ENCODE peak calls at places on chromosomes 1 and 21, in eight cellular contexts. H is effector memory CD4-positive, alpha-beta T cell; F is AG09309; V is tibial artery; U is CD8-positive, alpha-beta T cell; L is SJSA1; G is astrocyte of the spinal cord; E is AG04450. W is an unnamed sample.

GRCh38 chr1:63326473-63327380 is 4.4 kb downstream of the FOXD3 start:
- DNase-seq in H (no peak), E (no peak), U (no peak), F (no peak), V (no peak), L (no peak), G (no peak), W (no peak)

GRCh38 chr1:201676061-201676644 is 137.2 kb downstream of the NAV1 start:
- DNase-seq in L (no peak), H (no peak), G (peak), V (no peak), U (no peak), F (no peak), E (no peak), W (no peak)

GRCh38 chr1:44242761-44243160 is 29.5 kb downstream of the DMAP1 start:
- DNase-seq in E (no peak), L (no peak), V (no peak), F (no peak), G (no peak), U (no peak), H (no peak), W (no peak)

GRCh38 chr1:227788279-227789041 is 27.0 kb upstream of the PRSS38 start:
- DNase-seq in E (no peak), V (peak), G (peak), L (peak), F (no peak), U (no peak), H (no peak), W (no peak)

GRCh38 chr1:207925210-207925609 is 14.3 kb upstream of the CD34 start:
- DNase-seq in H (no peak), E (no peak), V (peak), U (no peak), L (no peak), F (no peak), G (peak), W (no peak)

GRCh38 chr1:192545781-192546521 is 29.6 kb upstream of the RGS1 start:
- DNase-seq in F (no peak), V (no peak), G (no peak), H (no peak), U (no peak), E (no peak), L (no peak), W (no peak)

GRCh38 chr1:204578867-204579664 is 62.9 kb downstream of the MDM4 start:
- DNase-seq in H (no peak), U (no peak), F (no peak), V (no peak), E (no peak), L (no peak), G (no peak), W (no peak)

GRCh38 chr1:44270666-44271628 is 57.7 kb downstream of the DMAP1 start:
- DNase-seq in G (no peak), E (no peak), U (no peak), L (no peak), F (no peak), H (no peak), V (no peak), W (no peak)

GRCh38 chr21:33199516-33200217 is 30.1 kb upstream of the IFNAR2 start:
- DNase-seq in U (peak), G (peak), E (peak), H (peak), V (peak), F (peak), L (peak), W (peak)

GRCh38 chr1:185373813-185374524 is 56.9 kb upstream of the IVNS1ABP start:
- DNase-seq in G (peak), H (no peak), V (peak), U (no peak), F (no peak), L (peak), E (no peak), W (peak)

GRCh38 chr21:42164064-42164789 is 54.7 kb upstream of the ABCG1 start:
- DNase-seq in U (peak), H (peak), G (no peak), F (no peak), E (no peak), V (peak), L (peak), W (no peak)

GRCh38 chr1:233393084-233393840 is 65.7 kb downstream of the MAP3K21 start:
- DNase-seq in G (no peak), U (no peak), E (no peak), H (no peak), V (no peak), F (no peak), L (no peak), W (no peak)

GRCh38 chr21:46109251-46110221 is 11.6 kb downstream of the COL6A2 start:
- DNase-seq in U (peak), V (no peak), G (no peak), F (no peak), L (peak), H (no peak), E (no peak), W (no peak)

GRCh38 chr1:79460773-79461436 is 454.4 kb upstream of the ADGRL4 start:
- DNase-seq in F (no peak), L (no peak), G (no peak), H (no peak), V (no peak), E (no peak), U (no peak), W (no peak)

GRCh38 chr1:226948996-226949395 is 8.9 kb downstream of the COQ8A start:
- DNase-seq in L (no peak), E (no peak), G (no peak), U (no peak), V (no peak), H (no peak), F (no peak), W (no peak)

GRCh38 chr1:246155923-246156322 is 351.2 kb downstream of the SMYD3 start:
- DNase-seq in E (no peak), U (no peak), G (no peak), V (no peak), H (no peak), F (peak), L (no peak), W (peak)

GRCh38 chr1:246647113-246647512 is 77.1 kb upstream of the SCCPDH start:
- DNase-seq in L (no peak), U (no peak), H (no peak), G (peak), F (peak), V (peak), E (peak), W (peak)

GRCh38 chr1:7043232-7043549 is 257.9 kb downstream of the CAMTA1 start:
- DNase-seq in V (no peak), H (no peak), U (no peak), F (no peak), L (no peak), E (no peak), G (no peak), W (no peak)

GRCh38 chr1:167289063-167289442 is 68.4 kb downstream of the POU2F1 start:
- DNase-seq in U (no peak), V (no peak), F (no peak), H (no peak), L (no peak), E (no peak), G (no peak), W (no peak)

GRCh38 chr1:244296447-244296846 is 155.3 kb downstream of the ADSS2 start:
- DNase-seq in L (no peak), F (no peak), V (no peak), U (no peak), H (no peak), E (no peak), G (no peak), W (no peak)

GRCh38 chr1:41322835-41323234 is 38.4 kb upstream of the FOXO6 start:
- DNase-seq in H (no peak), G (no peak), L (no peak), E (no peak), F (no peak), U (peak), V (no peak), W (no peak)

GRCh38 chr1:20885121-20885520 is 98.0 kb upstream of the HP1BP3 start:
- DNase-seq in U (no peak), H (no peak), G (peak), E (no peak), V (no peak), L (no peak), F (no peak), W (peak)

GRCh38 chr1:200099040-200099439 is 71.5 kb downstream of the NR5A2 start:
- DNase-seq in L (no peak), F (no peak), V (no peak), G (no peak), H (no peak), E (no peak), U (no peak), W (no peak)

GRCh38 chr1:154969741-154970452 is 650 bp downstream of the SHC1 start:
- DNase-seq in F (no peak), G (no peak), L (no peak), H (no peak), E (no peak), U (no peak), V (no peak), W (no peak)
- H3K4me3 ChIP-seq in F (peak), G (peak), L (peak), H (no peak), E (peak), U (no peak), V (peak), W (peak)

DNA sequence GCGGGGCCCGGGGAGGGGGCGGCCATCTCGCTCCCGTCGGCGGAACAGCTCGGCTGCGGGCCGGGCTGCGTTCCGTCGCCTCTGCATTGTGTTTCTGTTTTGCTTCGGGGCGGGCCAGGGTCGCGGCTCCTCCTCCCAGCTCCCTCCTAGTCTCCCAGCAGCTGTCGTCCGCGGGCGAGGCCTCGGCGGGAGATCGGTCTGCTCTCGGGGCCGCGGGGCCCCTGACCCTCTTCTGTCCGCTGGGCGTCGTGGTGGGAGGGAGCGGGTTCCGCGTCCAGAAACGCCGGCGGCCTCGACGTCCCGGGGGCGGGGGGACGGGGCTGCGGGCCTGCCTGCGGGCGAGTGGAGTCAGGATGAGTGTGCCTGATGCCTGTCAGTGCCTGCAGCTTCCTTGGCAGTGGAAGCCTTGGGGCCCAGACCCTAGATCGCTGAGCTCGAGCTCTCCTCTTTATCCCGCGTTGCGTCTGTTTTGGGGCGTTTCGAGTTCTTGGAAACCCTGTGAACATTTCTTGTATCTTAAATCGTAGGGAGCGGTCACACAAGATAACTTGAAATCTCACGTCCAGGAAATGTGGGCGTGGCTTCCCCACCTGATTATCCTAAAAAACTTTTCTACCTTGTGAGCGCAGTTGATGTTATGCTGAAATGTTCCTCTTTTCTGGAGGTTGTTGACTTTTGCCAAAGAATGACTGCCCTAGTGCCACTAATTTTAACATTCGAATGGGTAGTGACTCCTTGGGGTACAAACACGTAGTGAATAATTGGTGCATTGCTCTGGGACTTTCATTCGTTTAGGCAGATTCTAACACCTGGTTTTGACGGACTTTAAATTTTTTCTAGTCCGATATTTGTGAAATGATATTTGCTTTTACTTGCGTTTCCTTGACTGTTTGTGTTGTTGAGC is 676 bp downstream of the MORC3 start:
- DNase-seq in L (peak), E (peak), U (no peak), H (peak), G (peak), V (peak), F (no peak), W (peak)
- H3K4me3 ChIP-seq in L (peak), E (peak), U (peak), H (peak), G (peak), V (peak), F (peak), W (peak)

GRCh38 chr1:99005142-99005491 is 456 bp upstream of the PLPPR5 start:
- DNase-seq in E (no peak), V (no peak), G (no peak), L (no peak), F (no peak), U (no peak), H (no peak), W (no peak)
- H3K4me3 ChIP-seq in E (peak), V (peak), G (peak), L (no peak), F (peak), U (peak), H (peak), W (peak)

DNA sequence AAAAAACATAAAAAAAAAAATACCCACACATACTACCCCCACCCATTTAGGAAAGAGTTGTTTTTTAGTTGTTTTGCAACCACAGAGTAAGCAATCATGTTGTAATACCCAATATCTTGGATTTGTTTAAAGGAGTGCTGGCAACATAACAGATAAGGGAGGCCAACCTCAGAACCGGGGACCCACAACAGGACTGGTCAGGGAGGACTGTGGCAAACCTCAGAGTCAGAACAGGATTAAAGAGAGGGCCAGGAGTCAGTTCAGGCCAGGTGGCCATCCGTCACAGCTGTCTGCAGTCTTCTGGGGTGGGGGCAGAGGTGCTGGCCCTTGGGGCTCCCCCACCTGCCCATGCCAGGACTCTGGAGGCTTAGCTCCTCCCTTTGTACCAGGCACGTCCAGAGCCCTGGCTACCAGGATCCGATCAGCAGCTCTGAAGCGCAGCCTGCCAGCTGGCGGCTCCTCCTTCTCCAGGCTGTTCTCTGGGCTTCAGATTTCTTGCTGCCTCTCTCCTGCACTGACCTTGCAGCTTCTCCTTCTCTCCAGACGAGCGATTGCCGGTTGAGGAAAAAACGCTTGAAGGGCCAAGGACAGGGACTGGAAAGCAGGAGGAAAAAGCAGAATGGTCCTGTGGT is 7.9 kb downstream of the H6PD start:
- DNase-seq in L (no peak), U (no peak), V (peak), G (no peak), E (no peak), H (no peak), F (no peak), W (no peak)
- H3K4me3 ChIP-seq in L (no peak), U (no peak), V (peak), G (no peak), E (no peak), H (no peak), F (no peak), W (no peak)

GRCh38 chr1:198638441-198638840 is 399 bp upstream of the PTPRC start:
- DNase-seq in H (no peak), L (no peak), F (no peak), U (no peak), E (no peak), V (no peak), G (no peak), W (no peak)
- H3K4me3 ChIP-seq in H (peak), L (no peak), F (no peak), U (peak), E (no peak), V (no peak), G (no peak), W (no peak)